ENCODE peak calls at places on chromosomes 4 and X, in six cellular contexts. O is IMR-90; M is A549; A is GM23338; N is cardiac fibroblast; F is CD8-positive, alpha-beta T cell. C is an unnamed sample.

GRCh38 chr4:85798011-85798770 is 323.2 kb downstream of the ARHGAP24 start:
- DNase-seq in O (no peak), M (no peak), A (no peak), N (peak), F (no peak), C (no peak)

GRCh38 chrX:1448793-1449580 is 3.7 kb downstream of the ASMTL start:
- DNase-seq in O (no peak), M (no peak), A (no peak), N (no peak), F (peak), C (no peak)

GRCh38 chrX:121308276-121308805 is 260.9 kb downstream of the GLUD2 start:
- DNase-seq in O (no peak), M (peak), A (peak), N (peak), F (no peak), C (peak)

GRCh38 chrX:11952176-11952720 is 186.0 kb upstream of the FRMPD4 start:
- DNase-seq in O (peak), M (no peak), A (no peak), N (peak), F (no peak), C (no peak)

GRCh38 chr4:143225167-143225566 is 40.5 kb downstream of the USP38 start:
- DNase-seq in O (no peak), M (no peak), A (no peak), N (no peak), F (no peak), C (no peak)

GRCh38 chrX:151564035-151564434 is 560 bp downstream of the PASD1 start:
- DNase-seq in O (no peak), M (no peak), A (no peak), N (no peak), F (no peak), C (no peak)

GRCh38 chr4:128512767-128513322 is 225.2 kb upstream of the PGRMC2 start:
- DNase-seq in O (no peak), M (no peak), A (peak), N (no peak), F (no peak), C (no peak)

GRCh38 chrX:150205011-150205410 is 158.1 kb upstream of the MAMLD1 start:
- DNase-seq in O (no peak), M (peak), A (peak), N (peak), F (no peak), C (no peak)

GRCh38 chrX:103774070-103774642 is 2.5 kb upstream of the PLP1 start:
- DNase-seq in O (peak), M (peak), A (peak), N (peak), F (no peak), C (peak)

GRCh38 chrX:71292669-71293379 is 8.7 kb upstream of the ITGB1BP2 start:
- DNase-seq in O (peak), M (no peak), A (no peak), N (peak), F (no peak), C (no peak)

GRCh38 chr4:159248383-159249178 is 145.7 kb downstream of the RAPGEF2 start:
- DNase-seq in O (peak), M (peak), A (no peak), N (peak), F (no peak), C (no peak)

GRCh38 chr4:85968945-85969830 is 390.7 kb downstream of the MAPK10 start:
- DNase-seq in O (peak), M (peak), A (peak), N (peak), F (no peak), C (peak)

GRCh38 chrX:70998402-70999027 is 67.6 kb upstream of the SLC7A3 start:
- DNase-seq in O (peak), M (peak), A (peak), N (peak), F (peak), C (no peak)

GRCh38 chr4:170388255-170388654 is 298.5 kb upstream of the AADAT start:
- DNase-seq in O (peak), M (no peak), A (no peak), N (no peak), F (no peak), C (no peak)

GRCh38 chr4:140255467-140255866 is 101.5 kb upstream of the MAML3 start:
- DNase-seq in O (peak), M (no peak), A (no peak), N (peak), F (no peak), C (no peak)

GRCh38 chrX:115936008-115936407 is 234.5 kb upstream of the AGTR2 start:
- DNase-seq in O (no peak), M (no peak), A (peak), N (no peak), F (no peak), C (no peak)

GRCh38 chr4:76002176-76002575 is 5.1 kb downstream of the CXCL9 start:
- DNase-seq in O (peak), M (peak), A (no peak), N (peak), F (no peak), C (no peak)

GRCh38 chrX:10048695-10049094 is 81.5 kb downstream of the CLDN34 start:
- DNase-seq in O (no peak), M (no peak), A (no peak), N (no peak), F (no peak), C (no peak)

GRCh38 chr4:187656953-187657352 is 338.6 kb upstream of the ZFP42 start:
- DNase-seq in O (peak), M (no peak), A (no peak), N (peak), F (no peak), C (no peak)

GRCh38 chr4:174654634-174655033 is 132.3 kb upstream of the HPGD start:
- DNase-seq in O (no peak), M (no peak), A (no peak), N (no peak), F (no peak), C (no peak)

GRCh38 chr4:88792821-88793220 is 95.2 kb upstream of the NAP1L5 start:
- DNase-seq in O (peak), M (peak), A (peak), N (peak), F (no peak), C (no peak)

GRCh38 chr4:157221895-157222763 is 1.6 kb downstream of the GRIA2 start:
- DNase-seq in O (no peak), M (no peak), A (peak), N (peak), F (no peak), C (no peak)

GRCh38 chr4:163902417-163902816 is 407.9 kb downstream of the TMA16 start:
- DNase-seq in O (no peak), M (no peak), A (peak), N (no peak), F (no peak), C (no peak)

GRCh38 chr4:31043382-31044062 is 323.4 kb downstream of the PCDH7 start:
- DNase-seq in O (no peak), M (peak), A (peak), N (no peak), F (no peak), C (no peak)

GRCh38 chr4:95409127-95409526 is 139.6 kb downstream of the UNC5C start:
- DNase-seq in O (peak), M (peak), A (no peak), N (peak), F (no peak), C (no peak)

GRCh38 chr4:41878991-41879491 is 56.2 kb upstream of the TMEM33 start:
- DNase-seq in O (no peak), M (no peak), A (peak), N (no peak), F (no peak), C (no peak)

GRCh38 chr4:164779811-164780216 is 25.9 kb downstream of the SMIM31 start:
- DNase-seq in O (peak), M (peak), A (peak), N (peak), F (no peak), C (peak)

GRCh38 chr4:122854860-122855259 is 28.2 kb downstream of the FGF2 start:
- DNase-seq in O (no peak), M (no peak), A (no peak), N (no peak), F (no peak), C (no peak)

GRCh38 chr4:166043801-166044200 is 170.8 kb downstream of the TLL1 start:
- DNase-seq in O (no peak), M (no peak), A (no peak), N (no peak), F (no peak), C (no peak)

GRCh38 chr4:38412137-38412536 is 251.9 kb upstream of the KLF3 start:
- DNase-seq in O (no peak), M (no peak), A (no peak), N (no peak), F (no peak), C (no peak)

GRCh38 chr4:38411092-38411491 is 252.9 kb upstream of the KLF3 start:
- DNase-seq in O (no peak), M (no peak), A (no peak), N (no peak), F (no peak), C (no peak)

GRCh38 chr4:38413524-38414341 is 250.3 kb upstream of the KLF3 start:
- DNase-seq in O (no peak), M (peak), A (no peak), N (no peak), F (no peak), C (no peak)

GRCh38 chr4:38406243-38406642 is 257.8 kb upstream of the KLF3 start:
- DNase-seq in O (no peak), M (no peak), A (no peak), N (no peak), F (no peak), C (no peak)

GRCh38 chr4:38409852-38410251 is 254.1 kb upstream of the KLF3 start:
- DNase-seq in O (no peak), M (no peak), A (no peak), N (no peak), F (no peak), C (no peak)
- H3K4me3 ChIP-seq in O (no peak), M (no peak), A (no peak), N (no peak), F (no peak), C (no peak)

DNA sequence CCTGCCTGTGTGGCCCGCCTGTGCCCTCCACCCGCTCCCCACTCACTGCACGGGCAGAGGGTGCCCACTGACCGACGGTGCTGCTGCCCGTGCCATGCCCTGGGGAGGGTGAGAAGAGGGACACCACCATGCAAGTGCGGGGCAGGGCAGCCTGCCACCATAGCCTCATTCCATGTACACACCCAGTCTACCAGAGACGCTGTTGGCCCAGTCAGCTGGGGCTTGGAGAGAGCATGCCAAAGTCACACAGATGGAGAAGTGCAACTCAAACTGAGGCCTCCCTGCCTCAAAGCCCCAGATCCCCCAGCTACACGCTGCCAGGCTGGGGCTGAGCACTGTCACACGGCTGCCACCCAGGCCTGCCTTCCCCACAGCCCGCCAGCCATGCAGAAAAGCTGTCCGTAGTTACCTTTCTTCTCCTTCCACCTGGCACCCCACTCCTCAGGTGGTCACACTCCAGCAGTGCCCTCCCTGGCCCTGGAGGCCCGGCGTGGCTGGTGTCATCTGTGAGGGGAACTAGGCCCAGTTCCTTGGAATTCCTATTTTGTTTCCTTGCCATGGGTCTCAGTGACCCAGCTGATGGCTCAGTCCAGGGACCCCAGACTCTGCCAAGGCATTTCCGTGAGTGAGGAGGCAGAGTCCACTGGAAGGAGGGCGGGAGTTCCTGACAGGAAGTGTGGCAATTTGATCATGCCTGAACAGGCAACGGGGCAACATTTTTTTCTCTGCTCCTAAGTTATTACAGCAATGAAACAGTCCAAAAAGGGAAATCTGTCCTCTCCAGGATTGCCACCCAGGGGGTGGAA is at the start of gene SLC2A9:
- DNase-seq in O (no peak), M (no peak), A (no peak), N (peak), F (no peak), C (no peak)
- H3K4me3 ChIP-seq in O (no peak), M (no peak), A (no peak), N (peak), F (no peak), C (no peak)

GRCh38 chr4:72442147-72442546 is 126.9 kb downstream of the ADAMTS3 start:
- DNase-seq in O (no peak), M (no peak), A (no peak), N (no peak), F (no peak), C (no peak)
- H3K4me3 ChIP-seq in O (no peak), M (no peak), A (no peak), N (no peak), F (no peak), C (no peak)

GRCh38 chr4:4856071-4857000 is 3.1 kb upstream of the MSX1 start:
- DNase-seq in O (no peak), M (no peak), A (peak), N (no peak), F (no peak), C (no peak)
- H3K4me3 ChIP-seq in O (peak), M (peak), A (peak), N (peak), F (no peak), C (peak)

DNA sequence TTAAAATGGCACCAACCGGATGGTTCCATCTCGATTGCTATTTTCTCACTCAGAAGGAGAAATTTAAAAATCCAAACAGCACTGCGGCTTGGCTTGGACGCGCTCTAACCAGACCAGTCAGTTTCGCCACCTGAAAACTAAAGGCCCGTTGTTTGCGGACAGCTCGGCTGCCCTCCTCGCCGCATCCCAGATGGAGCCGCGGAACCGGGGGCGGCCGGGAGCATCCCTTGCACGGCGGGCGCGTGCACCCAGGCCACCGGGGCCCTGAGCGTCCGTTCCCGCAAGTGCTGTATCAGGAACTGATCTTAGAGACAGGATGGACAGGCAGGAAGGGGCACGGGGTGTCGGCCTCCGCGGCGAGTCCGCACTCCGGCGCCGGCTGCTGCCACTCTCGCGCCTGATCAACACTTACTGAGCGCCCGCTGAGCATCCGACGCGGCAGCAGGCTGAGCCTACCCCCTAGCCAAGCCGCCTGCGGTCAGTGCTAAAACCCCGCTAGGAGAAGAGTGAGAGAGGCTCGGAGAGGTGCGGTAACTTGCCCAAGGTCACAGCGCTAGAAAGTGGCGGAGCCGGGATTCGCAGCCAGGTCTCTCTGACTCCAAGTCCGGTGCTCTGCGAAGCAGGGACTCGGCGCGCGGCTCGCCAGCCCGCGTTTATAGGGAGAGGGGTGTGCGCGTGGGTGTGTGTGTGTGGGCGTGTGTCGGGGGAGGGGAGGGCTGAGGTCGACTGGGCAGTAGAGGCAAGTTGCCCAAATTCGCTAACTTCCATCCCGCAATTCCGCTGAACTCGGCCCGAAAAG is at the start of gene CITED1:
- DNase-seq in O (no peak), M (no peak), A (peak), N (no peak), F (no peak), C (no peak)
- H3K4me3 ChIP-seq in O (peak), M (peak), A (peak), N (peak), F (peak), C (peak)

DNA sequence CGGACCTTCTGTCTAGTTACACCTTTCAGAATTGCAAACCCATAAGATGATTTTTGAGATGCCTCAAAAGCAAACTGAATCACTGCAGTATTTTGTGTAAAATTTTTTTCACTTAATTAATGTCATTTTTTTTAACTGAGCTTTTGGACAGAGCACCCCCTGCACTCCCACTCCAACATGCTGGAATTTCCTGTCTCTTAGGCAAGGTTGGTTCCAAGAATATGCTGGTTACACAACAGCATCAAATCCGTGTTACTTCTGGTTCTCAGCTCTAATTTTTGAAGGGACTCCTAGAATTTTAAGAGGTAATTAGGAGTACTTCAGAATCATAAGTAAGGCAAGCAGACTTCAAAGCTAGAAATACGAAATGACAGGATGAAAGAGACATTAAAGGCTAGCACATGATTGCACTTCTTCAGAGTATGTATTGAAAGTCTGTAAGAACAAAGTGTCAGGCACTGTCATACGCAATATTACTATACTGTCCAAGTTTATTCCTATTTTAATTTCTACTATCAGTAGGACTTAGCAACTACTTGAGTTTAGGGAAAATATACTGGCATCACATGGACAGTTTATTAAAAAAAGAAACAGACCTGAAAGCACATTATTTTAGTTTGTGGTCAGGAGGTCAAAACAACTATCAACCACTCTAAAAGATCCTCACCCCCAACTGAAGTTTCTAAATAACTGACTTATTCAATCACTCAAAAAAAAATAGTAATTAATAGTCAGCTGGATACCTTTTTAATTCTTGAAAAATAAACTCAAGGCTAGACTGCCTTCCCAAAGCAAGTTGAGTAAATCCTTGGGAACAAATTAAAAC is 1.6 kb upstream of the JCHAIN start:
- DNase-seq in O (peak), M (no peak), A (no peak), N (peak), F (no peak), C (no peak)
- H3K4me3 ChIP-seq in O (no peak), M (no peak), A (no peak), N (no peak), F (no peak), C (no peak)

DNA sequence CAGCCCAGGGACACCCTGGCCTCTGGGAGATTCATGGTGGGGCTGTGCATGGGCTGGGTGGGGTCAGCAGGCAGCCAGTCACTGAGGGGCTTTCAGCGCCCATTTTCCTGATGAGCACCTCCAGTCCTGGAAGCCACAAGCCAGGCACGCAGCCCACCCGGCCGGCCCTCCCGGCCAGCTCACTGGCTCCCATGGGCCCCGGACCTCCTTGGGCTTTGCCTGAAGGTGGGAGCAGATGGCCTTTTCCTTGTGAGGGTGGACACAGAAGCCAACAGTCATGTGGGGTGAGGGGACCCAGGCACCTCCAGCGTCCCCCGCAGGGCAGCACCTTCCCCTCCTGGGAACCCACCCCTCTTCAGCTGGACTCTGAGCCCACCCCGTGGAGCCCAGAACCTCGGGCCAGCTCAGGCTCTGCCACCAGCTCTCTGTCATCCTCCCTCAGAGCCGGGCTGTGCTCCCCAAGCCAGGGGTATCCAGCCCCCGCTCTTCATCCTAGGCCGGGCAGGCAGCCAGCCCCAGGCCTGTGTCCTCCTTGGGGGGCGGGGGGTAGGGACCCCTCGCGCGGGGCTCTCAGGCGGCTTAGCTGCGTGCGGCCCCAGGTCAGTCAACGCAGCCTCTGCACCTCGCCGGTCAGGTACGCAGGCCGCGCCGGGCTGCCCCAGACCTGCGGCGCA is 798 bp upstream of the FGFR3 start:
- DNase-seq in O (no peak), M (no peak), A (no peak), N (no peak), F (no peak), C (no peak)
- H3K4me3 ChIP-seq in O (no peak), M (no peak), A (peak), N (no peak), F (no peak), C (no peak)

GRCh38 chrX:40153335-40154221 is 55.8 kb upstream of the BCOR start:
- DNase-seq in O (no peak), M (peak), A (peak), N (peak), F (peak), C (peak)
- H3K4me3 ChIP-seq in O (no peak), M (peak), A (peak), N (peak), F (peak), C (peak)